ENCODE peak calls at places on chromosomes 4 and X, in four cellular contexts. M is H1, G is HepG2, J is K562. K is an unnamed sample.

GRCh38 chr4:16122784-16123183 is 39.0 kb upstream of the PROM1 start:
- DNase-seq in M (no peak), G (no peak), J (no peak), K (no peak)

GRCh38 chr4:139144161-139144859 is 32.7 kb downstream of the ELF2 start:
- DNase-seq in M (no peak), G (no peak), J (no peak), K (no peak)

GRCh38 chr4:165922747-165923146 is 49.7 kb downstream of the TLL1 start:
- DNase-seq in M (no peak), G (no peak), J (no peak), K (no peak)

GRCh38 chr4:152072001-152072485 is 311.2 kb upstream of the GATB start:
- DNase-seq in M (no peak), G (no peak), J (no peak), K (no peak)

GRCh38 chr4:147582386-147583077 is 34.7 kb upstream of the TMEM184C start:
- DNase-seq in M (no peak), G (no peak), J (no peak), K (peak)

GRCh38 chr4:33715996-33716395 is 2528.3 kb downstream of the ARAP2 start:
- DNase-seq in M (no peak), G (no peak), J (no peak), K (no peak)

GRCh38 chr4:153765836-153766235 is 6.0 kb upstream of the RNF175 start:
- DNase-seq in M (no peak), G (no peak), J (peak), K (no peak)

GRCh38 chr4:25107827-25108516 is 52.3 kb downstream of the SEPSECS start:
- DNase-seq in M (no peak), G (peak), J (no peak), K (no peak)

GRCh38 chr4:80989921-80990544 is 40.5 kb upstream of the BMP3 start:
- DNase-seq in M (peak), G (peak), J (peak), K (peak)

GRCh38 chr4:169070071-169070894 is 60.2 kb upstream of the CBR4 start:
- DNase-seq in M (peak), G (peak), J (no peak), K (peak)

GRCh38 chr4:86453044-86453501 is 93.2 kb upstream of the MAPK10 start:
- DNase-seq in M (no peak), G (no peak), J (no peak), K (no peak)

GRCh38 chr4:118905546-118905945 is 16.9 kb downstream of the SYNPO2 start:
- DNase-seq in M (no peak), G (no peak), J (peak), K (no peak)

GRCh38 chr4:26319467-26320158 is 1.2 kb upstream of the RBPJ start:
- DNase-seq in M (peak), G (peak), J (peak), K (peak)

GRCh38 chrX:97597954-97598353 is 714.2 kb downstream of the RPA4 start:
- DNase-seq in M (peak), G (no peak), J (no peak), K (no peak)

GRCh38 chrX:40132751-40133150 is 35.0 kb upstream of the BCOR start:
- DNase-seq in M (no peak), G (no peak), J (peak), K (peak)

GRCh38 chr4:88828846-88829245 is 131.2 kb upstream of the NAP1L5 start:
- DNase-seq in M (no peak), G (no peak), J (no peak), K (no peak)

GRCh38 chr4:3215733-3216132 is 33.2 kb upstream of the MSANTD1 start:
- DNase-seq in M (no peak), G (no peak), J (no peak), K (no peak)

GRCh38 chr4:4396628-4397440 is 9.9 kb downstream of the NSG1 start:
- DNase-seq in M (peak), G (no peak), J (no peak), K (no peak)

GRCh38 chrX:27555514-27555913 is 34.6 kb upstream of the DCAF8L2 start:
- DNase-seq in M (no peak), G (peak), J (peak), K (peak)

GRCh38 chr4:45662996-45663395 is 460.9 kb downstream of the GABRG1 start:
- DNase-seq in M (no peak), G (no peak), J (no peak), K (no peak)

GRCh38 chr4:59127748-59128147 is 2017.6 kb upstream of the IGFBP7 start:
- DNase-seq in M (no peak), G (no peak), J (no peak), K (no peak)

GRCh38 chr4:54231419-54232150 is 2.5 kb downstream of the PDGFRA start:
- DNase-seq in M (no peak), G (no peak), J (no peak), K (no peak)

GRCh38 chr4:57110635-57111546 is 706 bp upstream of the IGFBP7 start:
- DNase-seq in M (no peak), G (no peak), J (peak), K (no peak)

GRCh38 chr4:52964561-52964960 is 102.4 kb downstream of the RASL11B start:
- DNase-seq in M (no peak), G (no peak), J (no peak), K (no peak)

GRCh38 chrX:72050011-72050410 is 81.7 kb downstream of the RTL5 start:
- DNase-seq in M (no peak), G (no peak), J (no peak), K (no peak)

GRCh38 chr4:915041-915474 is 17.1 kb downstream of the GAK start:
- DNase-seq in M (no peak), G (no peak), J (no peak), K (no peak)

GRCh38 chrX:106611682-106612402 is at the start of gene RADX:
- DNase-seq in M (peak), G (peak), J (peak), K (peak)

GRCh38 chrX:136880452-136881013 is at the start of gene RBMX:
- DNase-seq in M (peak), G (peak), J (peak), K (peak)

GRCh38 chrX:40514376-40514775 is 66.4 kb upstream of the ATP6AP2 start:
- DNase-seq in M (no peak), G (peak), J (peak), K (no peak)

GRCh38 chrX:130111220-130111934 is 1.1 kb upstream of the ELF4 start:
- DNase-seq in M (no peak), G (no peak), J (peak), K (no peak)

GRCh38 chr4:177369372-177369771 is 59.7 kb downstream of the NEIL3 start:
- DNase-seq in M (no peak), G (no peak), J (no peak), K (no peak)

GRCh38 chrX:42149786-42150185 is 226.4 kb upstream of the CASK start:
- DNase-seq in M (no peak), G (no peak), J (no peak), K (no peak)

GRCh38 chr4:142984871-142985585 is 138.9 kb upstream of the INPP4B start:
- DNase-seq in M (peak), G (peak), J (peak), K (peak)

GRCh38 chrX:138191998-138192397 is 519.5 kb downstream of the FGF13 start:
- DNase-seq in M (no peak), G (peak), J (peak), K (no peak)

GRCh38 chr4:40475609-40476008 is 140.5 kb downstream of the CHRNA9 start:
- DNase-seq in M (no peak), G (peak), J (peak), K (peak)

GRCh38 chr4:26372525-26373172 is 51.8 kb downstream of the RBPJ start:
- DNase-seq in M (no peak), G (peak), J (peak), K (no peak)

GRCh38 chr4:10346023-10346422 is 111.2 kb downstream of the ZNF518B start:
- DNase-seq in M (no peak), G (no peak), J (peak), K (no peak)

GRCh38 chrX:7270018-7270417 is 122.1 kb upstream of the PUDP start:
- DNase-seq in M (no peak), G (no peak), J (no peak), K (no peak)

DNA sequence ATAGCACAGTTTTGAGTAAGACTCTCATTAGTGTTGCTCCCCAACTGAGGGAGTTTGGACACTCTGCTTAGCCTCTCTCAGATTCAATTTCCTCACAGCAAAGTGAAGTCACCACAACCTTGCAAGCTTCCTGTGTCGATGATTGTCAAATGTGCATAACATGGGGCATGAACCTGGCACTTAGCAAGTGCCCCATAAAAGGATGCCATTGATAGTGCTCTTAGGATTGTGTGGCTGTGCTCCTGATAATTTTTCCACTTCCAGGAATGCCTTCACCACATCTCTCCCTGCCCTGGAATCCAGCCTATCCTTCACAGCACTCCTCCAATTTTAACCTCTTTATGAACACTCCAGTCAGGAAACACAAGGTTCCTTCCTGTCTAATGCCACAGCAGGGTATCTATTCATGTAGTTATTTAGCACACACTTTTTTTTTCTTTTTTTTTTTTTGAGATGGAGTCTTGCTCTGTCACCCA is 309.4 kb downstream of the PPP3CA start:
- DNase-seq in M (no peak), G (no peak), J (no peak), K (no peak)
- TF ChIP-seq RNF2 in M (no peak), G (no peak), J (no peak), K (no peak)

GRCh38 chr4:78612398-78613005 is 60.9 kb downstream of the ANXA3 start:
- DNase-seq in M (no peak), G (peak), J (peak), K (peak)
- TF ChIP-seq RNF2 in M (no peak), G (no peak), J (no peak), K (no peak)

GRCh38 chr4:78691333-78691732 is 84.8 kb upstream of the BMP2K start:
- DNase-seq in M (no peak), G (no peak), J (peak), K (no peak)

GRCh38 chr4:78689224-78689623 is 86.9 kb upstream of the BMP2K start:
- DNase-seq in M (no peak), G (no peak), J (no peak), K (no peak)

GRCh38 chr4:78689700-78690318 is 86.3 kb upstream of the BMP2K start:
- DNase-seq in M (no peak), G (no peak), J (no peak), K (no peak)

GRCh38 chr4:78687818-78688217 is 88.3 kb upstream of the BMP2K start:
- DNase-seq in M (no peak), G (no peak), J (peak), K (no peak)

DNA sequence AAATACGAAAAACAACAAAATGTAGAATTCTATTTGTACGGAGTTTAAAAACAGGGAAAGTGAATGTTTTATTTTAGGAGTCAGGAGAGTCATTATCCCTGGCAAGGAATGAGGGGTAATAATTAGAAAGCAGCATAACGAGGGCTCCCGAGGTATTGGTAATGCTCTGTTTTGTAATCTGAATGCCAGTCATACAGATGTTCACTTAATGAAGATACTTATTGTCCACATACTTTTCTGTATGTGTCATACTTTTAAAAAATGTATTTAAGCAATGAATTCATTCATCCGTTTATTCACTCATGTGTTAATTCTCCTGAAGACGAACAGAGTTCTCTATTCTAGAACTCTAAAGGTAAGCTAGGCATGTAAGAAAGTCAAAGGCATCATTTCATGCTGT is 87.8 kb upstream of the BMP2K start:
- DNase-seq in M (no peak), G (no peak), J (no peak), K (no peak)
- TF ChIP-seq RNF2 in M (no peak), G (no peak), J (no peak), K (no peak)

GRCh38 chr4:8402640-8403039 is 37.9 kb downstream of the ACOX3 start:
- DNase-seq in M (no peak), G (no peak), J (no peak), K (no peak)
- TF ChIP-seq RNF2 in M (no peak), G (no peak), J (no peak), K (no peak)

DNA sequence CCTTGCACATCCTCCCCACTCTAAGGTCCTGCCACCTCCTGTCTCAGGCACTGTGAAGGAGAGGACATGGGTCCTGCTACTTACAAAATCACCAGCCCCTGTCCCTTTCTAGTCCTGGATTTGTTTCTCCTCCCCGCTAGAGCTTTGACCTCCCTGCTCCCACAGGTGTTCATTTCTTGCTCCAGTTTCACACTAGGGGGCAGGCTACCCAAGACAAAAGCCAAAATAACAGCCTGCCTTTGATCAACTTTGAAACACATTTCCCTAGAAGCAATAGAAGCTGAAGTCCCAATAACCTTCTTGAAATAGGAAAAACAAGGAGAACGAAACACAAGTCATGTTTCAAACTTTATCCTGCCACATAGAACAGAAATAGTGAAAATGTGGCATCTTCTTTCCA is 164.4 kb downstream of the QDPR start:
- DNase-seq in M (no peak), G (peak), J (peak), K (peak)
- TF ChIP-seq RNF2 in M (no peak), G (no peak), J (no peak), K (no peak)